ENCODE peak calls at places on chromosomes 5 and 9, in six cellular contexts. B is HCT116, X is NT2/D1, W is HepG2, D is GM12878, H is K562. Q is an unnamed sample.

GRCh38 chr9:133509179-133510083 is 15.3 kb downstream of the MYMK start:
- DNase-seq in B (no peak), X (peak), W (no peak), D (no peak), H (no peak), Q (no peak)

GRCh38 chr5:87020099-87020934 is 247.4 kb upstream of the RASA1 start:
- DNase-seq in B (no peak), X (no peak), W (no peak), D (peak), H (peak), Q (no peak)

GRCh38 chr9:116933251-116933650 is 246.1 kb downstream of the TRIM32 start:
- DNase-seq in B (no peak), X (no peak), W (no peak), D (no peak), H (no peak), Q (no peak)

GRCh38 chr9:2072752-2073405 is 57.7 kb downstream of the SMARCA2 start:
- DNase-seq in B (no peak), X (no peak), W (no peak), D (no peak), H (no peak), Q (no peak)

GRCh38 chr9:87831159-87831558 is 51.5 kb upstream of the SPATA31E1 start:
- DNase-seq in B (no peak), X (no peak), W (no peak), D (no peak), H (no peak), Q (no peak)

GRCh38 chr9:91148306-91148705 is 213.4 kb downstream of the AUH start:
- DNase-seq in B (no peak), X (no peak), W (no peak), D (no peak), H (no peak), Q (no peak)

GRCh38 chr9:34089311-34089710 is 37.2 kb downstream of the DCAF12 start:
- DNase-seq in B (no peak), X (no peak), W (no peak), D (no peak), H (no peak), Q (no peak)

GRCh38 chr9:115945009-115945431 is 208.6 kb upstream of the PAPPA start:
- DNase-seq in B (no peak), X (no peak), W (no peak), D (no peak), H (no peak), Q (no peak)

GRCh38 chr5:175922192-175922885 is 45.8 kb downstream of the THOC3 start:
- DNase-seq in B (no peak), X (no peak), W (peak), D (no peak), H (no peak), Q (no peak)

GRCh38 chr5:65305913-65306312 is 175.8 kb downstream of the ADAMTS6 start:
- DNase-seq in B (no peak), X (no peak), W (peak), D (no peak), H (no peak), Q (no peak)

GRCh38 chr5:133459474-133460155 is 152.7 kb downstream of the FSTL4 start:
- DNase-seq in B (no peak), X (no peak), W (no peak), D (no peak), H (no peak), Q (no peak)

GRCh38 chr9:35537898-35538297 is 48.0 kb downstream of the RUSC2 start:
- DNase-seq in B (no peak), X (no peak), W (no peak), D (no peak), H (no peak), Q (no peak)

GRCh38 chr9:98201102-98201501 is 8.7 kb upstream of the CORO2A start:
- DNase-seq in B (no peak), X (no peak), W (no peak), D (peak), H (no peak), Q (no peak)

GRCh38 chr9:86352440-86353106 is 1.6 kb downstream of the TUT7 start:
- DNase-seq in B (no peak), X (no peak), W (no peak), D (no peak), H (peak), Q (no peak)

GRCh38 chr5:177366528-177367322 is 9.0 kb downstream of the RGS14 start:
- DNase-seq in B (no peak), X (peak), W (peak), D (no peak), H (peak), Q (peak)

GRCh38 chr9:94864183-94864582 is 137.7 kb downstream of the AOPEP start:
- DNase-seq in B (no peak), X (no peak), W (no peak), D (no peak), H (no peak), Q (no peak)

GRCh38 chr9:130090915-130091314 is 37.2 kb downstream of the GPR107 start:
- DNase-seq in B (no peak), X (no peak), W (no peak), D (no peak), H (no peak), Q (no peak)

GRCh38 chr5:13217636-13218035 is 726.9 kb downstream of the DNAH5 start:
- DNase-seq in B (no peak), X (no peak), W (no peak), D (no peak), H (no peak), Q (no peak)

GRCh38 chr9:134968011-134968822 is 50.5 kb upstream of the FCN1 start:
- DNase-seq in B (no peak), X (peak), W (no peak), D (no peak), H (no peak), Q (no peak)

GRCh38 chr5:142015781-142016533 is 3.1 kb upstream of the GNPDA1 start:
- DNase-seq in B (no peak), X (no peak), W (no peak), D (no peak), H (no peak), Q (no peak)

GRCh38 chr5:21067724-21068123 is 1079.7 kb upstream of the CDH18 start:
- DNase-seq in B (no peak), X (no peak), W (no peak), D (no peak), H (no peak), Q (no peak)

GRCh38 chr5:173747876-173748275 is 131.4 kb upstream of the BOD1 start:
- DNase-seq in B (no peak), X (no peak), W (no peak), D (no peak), H (no peak), Q (no peak)

GRCh38 chr5:117077142-117077541 is 502.5 kb upstream of the SEMA6A start:
- DNase-seq in B (peak), X (no peak), W (peak), D (no peak), H (no peak), Q (no peak)

GRCh38 chr9:99303177-99303576 is 81.1 kb downstream of the SEC61B start:
- DNase-seq in B (no peak), X (no peak), W (no peak), D (no peak), H (no peak), Q (no peak)

GRCh38 chr9:99305124-99305523 is 83.0 kb downstream of the SEC61B start:
- DNase-seq in B (no peak), X (no peak), W (no peak), D (no peak), H (no peak), Q (no peak)

GRCh38 chr9:99305820-99306811 is 84.0 kb downstream of the SEC61B start:
- DNase-seq in B (no peak), X (no peak), W (no peak), D (no peak), H (no peak), Q (no peak)

GRCh38 chr9:99309540-99309939 is 87.5 kb downstream of the SEC61B start:
- DNase-seq in B (no peak), X (no peak), W (no peak), D (no peak), H (no peak), Q (no peak)

DNA sequence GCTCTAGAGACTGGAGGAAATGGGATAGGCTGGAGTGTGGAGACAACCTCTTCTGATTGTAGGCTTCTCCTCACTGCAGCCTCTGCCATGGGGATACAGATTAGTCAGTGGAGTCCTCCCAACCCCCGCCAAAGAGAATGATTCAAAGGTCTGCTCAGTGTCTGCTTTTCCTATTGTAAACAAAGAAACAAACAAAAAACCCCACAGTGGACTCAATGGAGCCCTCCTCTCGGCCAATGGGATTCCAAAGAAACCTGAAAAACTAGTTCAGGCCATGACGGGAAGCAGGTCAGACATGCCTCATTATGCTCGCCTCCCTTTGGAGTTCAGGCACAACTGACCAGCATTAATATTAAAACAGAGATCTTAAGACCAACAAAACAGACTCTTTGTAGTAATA is 85.8 kb downstream of the SEC61B start:
- DNase-seq in B (no peak), X (no peak), W (no peak), D (no peak), H (no peak), Q (no peak)
- TF ChIP-seq ZNF274 in B (no peak), X (no peak), W (no peak), D (no peak), H (no peak), Q (no peak)

DNA sequence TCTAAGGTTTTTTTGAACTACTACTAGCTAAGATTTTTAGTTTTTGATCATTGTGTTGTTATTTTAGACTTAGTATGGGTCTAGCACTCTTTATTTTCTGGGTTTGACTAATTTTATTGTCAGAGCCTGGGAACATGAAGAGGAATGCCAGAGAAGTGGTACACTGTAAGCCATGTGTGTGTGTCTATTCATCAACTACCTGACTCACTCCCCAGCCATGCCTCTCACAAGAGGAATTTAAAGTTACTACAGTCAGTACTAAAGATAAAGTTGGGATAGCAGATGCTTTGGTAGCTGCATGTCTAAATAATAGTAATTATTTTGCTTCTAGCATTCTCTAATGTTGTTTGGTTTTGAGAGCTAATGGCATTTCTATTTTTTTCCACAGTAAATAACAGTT is 264.8 kb downstream of the CSNK1G3 start:
- DNase-seq in B (no peak), X (no peak), W (no peak), D (no peak), H (no peak), Q (no peak)
- TF ChIP-seq ZNF274 in B (no peak), X (no peak), W (no peak), D (no peak), H (no peak), Q (no peak)

GRCh38 chr9:15250013-15250412 is 57.0 kb downstream of the TTC39B start:
- DNase-seq in B (no peak), X (no peak), W (no peak), D (no peak), H (no peak), Q (no peak)
- TF ChIP-seq ZNF274 in B (no peak), X (no peak), W (no peak), D (no peak), H (no peak), Q (no peak)

DNA sequence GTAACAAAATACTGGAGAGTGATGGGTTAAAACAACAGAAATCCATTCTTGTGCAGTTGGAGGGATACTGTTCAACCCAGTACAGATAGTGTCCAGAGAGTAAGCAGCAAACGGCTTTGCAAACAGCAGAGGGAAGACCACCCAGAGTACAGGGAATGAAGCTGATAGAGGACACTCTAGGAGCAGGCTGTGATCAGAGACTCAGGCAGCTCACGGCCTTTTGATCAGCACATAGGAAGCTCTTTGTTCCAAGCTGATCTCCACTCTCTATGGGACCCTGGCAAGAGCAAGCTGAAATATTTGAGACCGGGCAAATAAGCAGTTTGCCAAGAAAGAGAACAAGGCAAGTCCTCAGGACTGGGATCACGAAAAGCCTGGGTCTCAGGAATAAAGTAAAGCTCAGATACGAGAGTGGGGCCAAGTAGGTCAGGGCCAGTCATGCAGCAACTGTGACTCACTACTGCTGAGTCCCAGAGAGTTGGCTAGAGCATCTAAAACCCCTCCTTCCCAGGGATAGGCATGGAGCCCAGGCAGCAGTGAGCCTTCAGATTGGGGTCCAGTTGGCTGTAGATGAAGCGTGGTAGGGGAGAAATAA is 52.4 kb downstream of the MELK start:
- DNase-seq in B (peak), X (no peak), W (no peak), D (no peak), H (no peak), Q (no peak)
- TF ChIP-seq ZNF274 in B (no peak), X (no peak), W (no peak), D (no peak), H (no peak), Q (no peak)